ENCODE peak calls at places on chromosomes 6 and 20, in six cellular contexts. P is endothelial cell, J is OCI-M1, W is T-helper 9 cell, A is left ventricle myocardium inferior, R is upper lobe of right lung. N is an unnamed sample.

GRCh38 chr20:1813101-1813529 is 82.1 kb upstream of the SIRPA start:
- DNase-seq in J (no peak), W (no peak), P (no peak), A (peak; percentile 69), R (no peak), N (peak; percentile 87)

GRCh38 chr6:108157972-108158441 is 7.8 kb upstream of the NR2E1 start:
- DNase-seq in P (peak; percentile 10), R (no peak), A (no peak), W (no peak), J (no peak), N (no peak)

GRCh38 chr20:40953856-40954255 is 74.8 kb upstream of the TOP1 start:
- DNase-seq in J (no peak), P (no peak), A (no peak), R (no peak), W (no peak), N (no peak)

GRCh38 chr6:7424967-7425807 is 35.6 kb downstream of the RIOK1 start:
- DNase-seq in A (peak; percentile 38), R (no peak), W (no peak), J (peak; percentile 67), P (no peak), N (no peak)

GRCh38 chr6:2185056-2185455 is 60.3 kb downstream of the GMDS start:
- DNase-seq in W (no peak), J (no peak), R (no peak), P (no peak), A (no peak), N (no peak)

GRCh38 chr20:44552950-44553908 is 29.1 kb upstream of the PKIG start:
- DNase-seq in W (no peak), A (no peak), J (peak; percentile 69), R (no peak), P (no peak), N (no peak)

GRCh38 chr6:149334682-149335160 is 17.2 kb downstream of the TAB2 start:
- DNase-seq in J (no peak), W (no peak), R (no peak), P (no peak), A (no peak), N (no peak)

GRCh38 chr20:24691901-24692351 is 222.5 kb downstream of the SYNDIG1 start:
- DNase-seq in R (peak; percentile 21), W (no peak), P (no peak), A (no peak), J (no peak), N (peak; percentile 27)

GRCh38 chr20:9514461-9515210 is at the start of gene LAMP5:
- DNase-seq in A (no peak), P (peak; percentile 73), W (no peak), R (no peak), J (no peak), N (no peak)

GRCh38 chr6:40540790-40541189 is 46.4 kb downstream of the LRFN2 start:
- DNase-seq in J (no peak), P (no peak), W (no peak), R (no peak), A (no peak), N (peak; percentile 70)

GRCh38 chr6:32972353-32973143 is 4.2 kb downstream of the BRD2 start:
- DNase-seq in J (peak; percentile 77), P (peak; percentile 47), A (no peak), R (peak; percentile 76), W (peak; percentile 46), N (peak; percentile 87)

GRCh38 chr20:55103188-55103587 is 627.8 kb downstream of the DOK5 start:
- DNase-seq in J (peak; percentile 93), R (no peak), P (no peak), W (no peak), A (no peak), N (no peak)

GRCh38 chr6:157607317-157608109 is 215.5 kb upstream of the SNX9 start:
- DNase-seq in A (no peak), R (no peak), J (no peak), W (no peak), P (peak; percentile 22), N (no peak)

GRCh38 chr20:35018578-35019371 is 63.1 kb downstream of the MYH7B start:
- DNase-seq in P (no peak), A (no peak), R (no peak), W (no peak), J (no peak), N (no peak)

GRCh38 chr6:149431905-149432775 is 32.1 kb downstream of the SUMO4 start:
- DNase-seq in J (peak; percentile 95), R (peak; percentile 92), W (peak; percentile 90), A (peak; percentile 89), P (peak; percentile 97), N (peak; percentile 94)

GRCh38 chr20:10906830-10907229 is 233.0 kb upstream of the JAG1 start:
- DNase-seq in R (no peak), J (no peak), P (no peak), A (no peak), W (no peak), N (no peak)

GRCh38 chr20:46606817-46607190 is 44.5 kb downstream of the SLC13A3 start:
- DNase-seq in W (no peak), A (no peak), P (no peak), R (no peak), J (no peak), N (no peak)

GRCh38 chr20:63167918-63168520 is 47.9 kb downstream of the YTHDF1 start:
- DNase-seq in P (no peak), A (no peak), J (no peak), R (no peak), W (no peak), N (no peak)

GRCh38 chr6:73714227-73714626 is 18.2 kb downstream of the CD109 start:
- DNase-seq in P (no peak), A (no peak), R (no peak), W (no peak), J (no peak), N (no peak)

GRCh38 chr20:46683939-46684750 is 5.1 kb downstream of the TP53RK start:
- DNase-seq in W (no peak), R (peak; percentile 75), P (peak; percentile 19), A (peak; percentile 33), J (peak; percentile 96), N (no peak)

N was measured in cardiac septum.